ENCODE peak calls at places on chromosomes 7 and 10, in nine cellular contexts. K is AG04449; B is stimulated activated CD4-positive, alpha-beta T cell treated with anti-CD3 and anti-CD28 coated beads, Interleukin-1b, Interleukin-23, amount 100 ng/mL, for 1 hour; D is GM19239; L is HTR-8/SVneo; O is GOT3; A is glomerular endothelial cell; P is amniotic stem cell; Q is colonic mucosa. X is an unnamed sample.

GRCh38 chr7:4249241-4249640 is 432.9 kb upstream of the FOXK1 start:
- DNase-seq in O (no peak), L (no peak), A (no peak), Q (no peak), D (no peak), K (no peak), B (no peak), P (no peak), X (no peak)

GRCh38 chr7:66748127-66748511 is 7.6 kb downstream of the RABGEF1 start:
- DNase-seq in L (no peak), D (no peak), O (no peak), K (no peak), P (no peak), B (no peak), A (no peak), Q (no peak), X (no peak)

GRCh38 chr7:99562114-99562784 is 3.8 kb downstream of the ZNF655 start:
- DNase-seq in A (no peak), K (no peak), D (no peak), P (no peak), O (no peak), L (no peak), B (no peak), Q (no peak), X (no peak)

GRCh38 chr10:115861864-115862263 is 411.1 kb downstream of the GFRA1 start:
- DNase-seq in L (no peak), D (no peak), O (no peak), Q (no peak), B (no peak), K (no peak), P (no peak), A (no peak), X (no peak)

GRCh38 chr7:111226800-111227199 is 135.9 kb downstream of the LRRN3 start:
- DNase-seq in O (no peak), K (no peak), A (no peak), Q (no peak), L (no peak), P (no peak), D (no peak), B (no peak), X (no peak)

GRCh38 chr10:31401287-31401686 is 82.3 kb downstream of the ZEB1 start:
- DNase-seq in O (no peak), L (no peak), Q (no peak), D (no peak), A (no peak), K (no peak), P (no peak), B (no peak), X (no peak)

GRCh38 chr7:132035517-132036362 is 479.3 kb upstream of the PODXL start:
- DNase-seq in L (no peak), Q (no peak), D (no peak), P (no peak), K (no peak), B (no peak), O (no peak), A (no peak), X (no peak)

GRCh38 chr10:68305889-68306288 is 26.0 kb upstream of the HNRNPH3 start:
- DNase-seq in Q (no peak), K (no peak), A (no peak), P (no peak), D (no peak), L (no peak), O (no peak), B (no peak), X (no peak)

GRCh38 chr10:75234017-75234682 is 1.6 kb downstream of the COMTD1 start:
- DNase-seq in Q (peak), O (peak), A (no peak), P (peak), K (no peak), L (peak), D (peak), B (peak), X (peak)

GRCh38 chr10:17354781-17355180 is 99.6 kb downstream of the ST8SIA6 start:
- DNase-seq in Q (no peak), L (no peak), K (no peak), P (no peak), B (no peak), D (no peak), O (no peak), A (no peak), X (no peak)

GRCh38 chr10:75396861-75397570 is 4.5 kb downstream of the ZNF503 start:
- DNase-seq in L (no peak), A (no peak), Q (peak), O (no peak), B (no peak), P (no peak), D (no peak), K (no peak), X (no peak)

GRCh38 chr7:42914009-42914725 is 2.3 kb upstream of the C7orf25 start:
- DNase-seq in Q (no peak), L (no peak), D (no peak), P (no peak), O (no peak), K (no peak), B (no peak), A (no peak), X (no peak)

GRCh38 chr10:110651044-110651958 is 7.2 kb downstream of the RBM20 start:
- DNase-seq in L (peak), B (no peak), O (no peak), Q (no peak), P (no peak), D (no peak), K (peak), A (no peak), X (no peak)

GRCh38 chr7:112103246-112103645 is 103.0 kb downstream of the DOCK4 start:
- DNase-seq in P (no peak), K (no peak), Q (peak), A (no peak), B (no peak), O (no peak), L (no peak), D (no peak), X (no peak)

GRCh38 chr10:75202321-75203096 is 8.1 kb upstream of the VDAC2 start:
- DNase-seq in D (no peak), Q (peak), L (no peak), A (no peak), O (no peak), B (no peak), K (no peak), P (no peak), X (no peak)

GRCh38 chr7:17844022-17844421 is 96.3 kb downstream of the SNX13 start:
- DNase-seq in O (no peak), K (no peak), D (no peak), Q (no peak), P (no peak), L (no peak), A (no peak), B (no peak), X (no peak)

GRCh38 chr10:30502266-30503058 is 68.5 kb downstream of the MAP3K8 start:
- DNase-seq in A (no peak), O (no peak), P (no peak), L (peak), B (no peak), D (no peak), K (no peak), Q (no peak), X (peak)

GRCh38 chr7:123494193-123494796 is 40.1 kb downstream of the IQUB start:
- DNase-seq in O (no peak), Q (peak), B (no peak), D (peak), L (peak), P (peak), K (no peak), A (peak), X (peak)

GRCh38 chr7:108045154-108045553 is 42.2 kb upstream of the LAMB1 start:
- DNase-seq in A (no peak), D (no peak), O (no peak), Q (no peak), B (no peak), P (no peak), L (peak), K (no peak), X (no peak)

GRCh38 chr7:37385787-37386186 is 62.9 kb downstream of the ELMO1 start:
- DNase-seq in P (no peak), A (no peak), D (no peak), Q (no peak), O (no peak), K (no peak), B (no peak), L (no peak), X (no peak)

GRCh38 chr10:117964528-117964927 is 82.2 kb downstream of the RAB11FIP2 start:
- DNase-seq in O (no peak), K (no peak), P (no peak), B (no peak), D (no peak), Q (no peak), L (no peak), A (no peak), X (no peak)

X was measured in foreskin melanocyte.